ENCODE peak calls at places on chromosomes 13 and 19, in seven cellular contexts. Y is Kasumi-1; M is stimulated activated CD4-positive, alpha-beta T cell treated with anti-CD3 and anti-CD28 coated beads, Interleukin-1b, Interleukin-23, amount 100 ng/mL, for 1 hour; F is T-helper 9 cell; V is effector CD4-positive, alpha-beta T cell; H is activated T-cell treated with anti-CD3 and anti-CD28 coated beads for 1 hour; X is iPS DF 19.7. I is an unnamed sample.

GRCh38 chr19:38515906-38516305 is 82.4 kb downstream of the RYR1 start:
- DNase-seq in Y (no peak), M (no peak), F (no peak), V (no peak), H (no peak), X (no peak), I (no peak)

GRCh38 chr13:97914537-97914936 is 38.9 kb upstream of the IPO5 start:
- DNase-seq in Y (no peak), M (no peak), F (no peak), V (no peak), H (no peak), X (no peak), I (no peak)

GRCh38 chr19:54030895-54031586 is 32.7 kb downstream of the VSTM1 start:
- DNase-seq in Y (peak), M (no peak), F (no peak), V (no peak), H (no peak), X (no peak), I (no peak)

GRCh38 chr13:101988140-101988539 is 413.7 kb downstream of the FGF14 start:
- DNase-seq in Y (no peak), M (no peak), F (no peak), V (no peak), H (no peak), X (no peak), I (no peak)

GRCh38 chr19:10270616-10271394 is at the start of gene ICAM1:
- DNase-seq in Y (peak), M (no peak), F (peak), V (peak), H (peak), X (no peak), I (peak)

GRCh38 chr13:110705356-110705825 is 525 bp downstream of the CARS2 start:
- DNase-seq in Y (no peak), M (no peak), F (no peak), V (no peak), H (no peak), X (no peak), I (no peak)

GRCh38 chr19:35490364-35490763 is at the start of gene KRTDAP:
- DNase-seq in Y (no peak), M (no peak), F (no peak), V (no peak), H (no peak), X (no peak), I (no peak)

GRCh38 chr13:100506600-100507422 is 81.8 kb downstream of the GGACT start:
- DNase-seq in Y (no peak), M (no peak), F (no peak), V (no peak), H (no peak), X (no peak), I (no peak)

GRCh38 chr19:29941828-29942403 is at the start of gene URI1:
- DNase-seq in Y (peak), M (peak), F (peak), V (peak), H (peak), X (no peak), I (peak)

GRCh38 chr13:29520671-29521070 is 74.8 kb downstream of the SLC7A1 start:
- DNase-seq in Y (no peak), M (no peak), F (no peak), V (no peak), H (no peak), X (no peak), I (peak)

GRCh38 chr13:30257433-30258099 is 49.8 kb downstream of the KATNAL1 start:
- DNase-seq in Y (no peak), M (no peak), F (no peak), V (no peak), H (no peak), X (peak), I (no peak)

GRCh38 chr13:107864543-107865460 is 350.5 kb downstream of the LIG4 start:
- DNase-seq in Y (peak), M (no peak), F (no peak), V (no peak), H (no peak), X (no peak), I (peak)

GRCh38 chr13:34162545-34162936 is 344.6 kb downstream of the RFC3 start:
- DNase-seq in Y (no peak), M (no peak), F (no peak), V (no peak), H (no peak), X (no peak), I (no peak)

GRCh38 chr13:110869805-110870706 is 44.8 kb downstream of the ANKRD10 start:
- DNase-seq in Y (no peak), M (no peak), F (no peak), V (no peak), H (no peak), X (no peak), I (peak)

GRCh38 chr19:40150170-40150569 is 41.1 kb upstream of the MAP3K10 start:
- DNase-seq in Y (no peak), M (no peak), F (no peak), V (no peak), H (no peak), X (no peak), I (no peak)

GRCh38 chr19:48194041-48194871 is 23.8 kb downstream of the ZSWIM9 start:
- DNase-seq in Y (no peak), M (no peak), F (no peak), V (peak), H (peak), X (no peak), I (no peak)

GRCh38 chr13:46804391-46804815 is 7.4 kb upstream of the ESD start:
- DNase-seq in Y (no peak), M (no peak), F (no peak), V (no peak), H (no peak), X (no peak), I (peak)

GRCh38 chr19:3923096-3923758 is 9.6 kb upstream of the NMRK2 start:
- DNase-seq in Y (no peak), M (no peak), F (no peak), V (no peak), H (no peak), X (no peak), I (no peak)

GRCh38 chr19:34985249-34986022 is 14.7 kb upstream of the GRAMD1A start:
- DNase-seq in Y (peak), M (no peak), F (no peak), V (no peak), H (no peak), X (no peak), I (no peak)

GRCh38 chr19:49977846-49978245 is 16.9 kb upstream of the SIGLEC11 start:
- DNase-seq in Y (no peak), M (no peak), F (no peak), V (no peak), H (no peak), X (no peak), I (no peak)

GRCh38 chr19:39224910-39225309 is 19.9 kb downstream of the IFNL3 start:
- DNase-seq in Y (no peak), M (no peak), F (no peak), V (no peak), H (no peak), X (no peak), I (no peak)

I was measured in HCEC 1CT.